ENCODE peak calls at places on chromosomes 1 and 21, in nine cellular contexts. Q is lower leg skin; W is CD8-positive, alpha-beta memory T cell; A is HEK293T; T is tibial artery; O is adipocyte; H is HFFc6; X is cortex of kidney; Z is DMS153. V is an unnamed sample.

GRCh38 chr1:178739285-178740045 is 14.4 kb downstream of the RALGPS2 start:
- DNase-seq in Q (no peak), W (no peak), A (no peak), T (no peak), O (peak; percentile 65), H (peak; percentile 22), X (no peak), Z (no peak), V (peak; percentile 59)

GRCh38 chr1:58739851-58740466 is 40.1 kb upstream of the MYSM1 start:
- DNase-seq in Q (no peak), W (no peak), A (peak; percentile 61), T (no peak), O (peak; percentile 95), H (peak; percentile 73), X (no peak), Z (peak; percentile 58), V (peak; percentile 64)

GRCh38 chr21:26207021-26207420 is 36.5 kb upstream of the APP start:
- DNase-seq in Q (no peak), W (no peak), A (no peak), T (no peak), O (no peak), H (no peak), X (no peak), Z (no peak), V (no peak)

GRCh38 chr21:34313116-34313515 is 50.7 kb upstream of the KCNE2 start:
- DNase-seq in Q (no peak), W (no peak), A (no peak), T (no peak), O (no peak), H (peak; percentile 7), X (no peak), Z (no peak), V (peak; percentile 61)

GRCh38 chr1:32825181-32825580 is 7.7 kb downstream of the S100PBP start:
- DNase-seq in Q (no peak), W (no peak), A (no peak), T (no peak), O (no peak), H (no peak), X (no peak), Z (no peak), V (no peak)

GRCh38 chr1:216935901-216936300 is 212.7 kb upstream of the ESRRG start:
- DNase-seq in Q (no peak), W (no peak), A (no peak), T (no peak), O (no peak), H (no peak), X (no peak), Z (no peak), V (no peak)

GRCh38 chr1:221672965-221673364 is 68.9 kb downstream of the DUSP10 start:
- DNase-seq in Q (no peak), W (no peak), A (peak; percentile 8), T (no peak), O (no peak), H (no peak), X (no peak), Z (no peak), V (no peak)

GRCh38 chr1:151711940-151712339 is 4.7 kb downstream of the CELF3 start:
- DNase-seq in Q (no peak), W (no peak), A (no peak), T (no peak), O (no peak), H (no peak), X (no peak), Z (peak; percentile 32), V (no peak)

GRCh38 chr21:17576080-17576835 is 36.4 kb downstream of the BTG3 start:
- DNase-seq in Q (no peak), W (no peak), A (peak; percentile 18), T (no peak), O (no peak), H (no peak), X (no peak), Z (peak; percentile 81), V (peak; percentile 8)

GRCh38 chr1:157147906-157148717 is 9.9 kb upstream of the ETV3 start:
- DNase-seq in Q (no peak), W (no peak), A (no peak), T (no peak), O (no peak), H (peak; percentile 28), X (no peak), Z (no peak), V (peak; percentile 69)

GRCh38 chr1:179586107-179586823 is 5.4 kb upstream of the TDRD5 start:
- DNase-seq in Q (peak; percentile 42), W (no peak), A (peak; percentile 82), T (peak; percentile 81), O (peak; percentile 29), H (no peak), X (no peak), Z (peak; percentile 89), V (peak; percentile 24)

GRCh38 chr1:29851666-29852065 is 615.3 kb downstream of the PTPRU start:
- DNase-seq in Q (no peak), W (no peak), A (no peak), T (no peak), O (no peak), H (no peak), X (no peak), Z (no peak), V (no peak)

GRCh38 chr1:200895448-200895799 is 724 bp downstream of the INAVA start:
- DNase-seq in Q (no peak), W (no peak), A (no peak), T (no peak), O (no peak), H (no peak), X (no peak), Z (no peak), V (no peak)

GRCh38 chr21:36630485-36631206 is 68.3 kb upstream of the SIM2 start:
- DNase-seq in Q (peak; percentile 27), W (peak; percentile 34), A (peak; percentile 83), T (no peak), O (peak; percentile 60), H (no peak), X (no peak), Z (peak; percentile 9), V (peak; percentile 51)

GRCh38 chr1:214439352-214440119 is 111.9 kb downstream of the PTPN14 start:
- DNase-seq in Q (peak; percentile 71), W (no peak), A (peak; percentile 71), T (no peak), O (no peak), H (no peak), X (no peak), Z (peak; percentile 97), V (no peak)

GRCh38 chr1:1763657-1764621 is 14.3 kb downstream of the NADK start:
- DNase-seq in Q (peak; percentile 68), W (no peak), A (no peak), T (no peak), O (no peak), H (no peak), X (no peak), Z (no peak), V (peak; percentile 83)

GRCh38 chr1:228308085-228308601 is 98.5 kb downstream of the TRIM11 start:
- DNase-seq in Q (no peak), W (no peak), A (no peak), T (no peak), O (no peak), H (no peak), X (no peak), Z (no peak), V (no peak)

GRCh38 chr1:228452194-228453021 is 34.8 kb upstream of the RNF187 start:
- DNase-seq in Q (no peak), W (no peak), A (no peak), T (no peak), O (no peak), H (no peak), X (no peak), Z (no peak), V (no peak)

GRCh38 chr1:201283836-201284553 is 689 bp downstream of the PKP1 start:
- DNase-seq in Q (no peak), W (no peak), A (no peak), T (no peak), O (no peak), H (no peak), X (no peak), Z (no peak), V (no peak)

GRCh38 chr21:25569084-25569483 is 38.2 kb downstream of the MRPL39 start:
- DNase-seq in Q (no peak), W (no peak), A (no peak), T (no peak), O (no peak), H (no peak), X (no peak), Z (no peak), V (no peak)

GRCh38 chr1:86687595-86687994 is 16.8 kb upstream of the SH3GLB1 start:
- DNase-seq in Q (no peak), W (no peak), A (no peak), T (no peak), O (peak; percentile 64), H (no peak), X (no peak), Z (peak; percentile 11), V (peak; percentile 11)

GRCh38 chr1:47437518-47438320 is at the start of gene FOXD2:
- DNase-seq in Q (peak; percentile 56), W (peak; percentile 93), A (peak; percentile 92), T (peak; percentile 93), O (peak; percentile 91), H (peak; percentile 56), X (no peak), Z (peak; percentile 90), V (peak; percentile 87)